ENCODE peak calls at places on chromosomes 2 and 18, in ten cellular contexts. Y, C, M, O, K, S, Z, L, R and X are unnamed samples. For H3K27me3 and H3K4me1, the result is how much of the 10 kb centered on the place peaks cover.

GRCh38 chr2:172380436-172381274 is 46.7 kb upstream of the ITGA6 start:
- DNase-seq in Y (no peak), C (no peak), M (no peak), O (peak), K (no peak), S (no peak), Z (no peak), L (peak), R (no peak), X (no peak)

GRCh38 chr2:134431837-134432437 is 178.1 kb downstream of the MGAT5 start:
- DNase-seq in Y (peak), C (no peak), M (no peak), O (no peak), K (no peak), S (no peak), Z (no peak), L (peak), R (no peak), X (no peak)

GRCh38 chr2:219247678-219248642 is 2.7 kb downstream of the STK16 start:
- DNase-seq in Y (no peak), C (no peak), M (no peak), O (peak), K (no peak), S (peak), Z (peak), L (no peak), R (peak), X (no peak)

GRCh38 chr2:177602611-177603164 is 210.1 kb downstream of the AGPS start:
- DNase-seq in Y (no peak), C (no peak), M (no peak), O (no peak), K (peak), S (no peak), Z (no peak), L (no peak), R (peak), X (no peak)

GRCh38 chr2:215136669-215137328 is 1.6 kb downstream of the ABCA12 start:
- DNase-seq in Y (peak), C (no peak), M (no peak), O (no peak), K (no peak), S (no peak), Z (no peak), L (peak), R (no peak), X (no peak)

GRCh38 chr2:28296904-28297303 is 95.8 kb upstream of the FOSL2 start:
- DNase-seq in Y (peak), C (no peak), M (no peak), O (no peak), K (no peak), S (no peak), Z (no peak), L (peak), R (no peak), X (no peak)

GRCh38 chr2:197057946-197058345 is 131.4 kb upstream of the PGAP1 start:
- DNase-seq in Y (no peak), C (no peak), M (no peak), O (no peak), K (no peak), S (no peak), Z (no peak), L (no peak), R (no peak), X (no peak)

GRCh38 chr2:237542001-237542704 is 24.2 kb upstream of the PRLH start:
- DNase-seq in Y (no peak), C (no peak), M (no peak), O (no peak), K (no peak), S (no peak), Z (no peak), L (no peak), R (no peak), X (no peak)

GRCh38 chr2:216621292-216621691 is 11.9 kb upstream of the IGFBP2 start:
- DNase-seq in Y (no peak), C (no peak), M (no peak), O (no peak), K (no peak), S (no peak), Z (no peak), L (no peak), R (no peak), X (no peak)

GRCh38 chr18:66439207-66439606 is 164.7 kb downstream of the CDH19 start:
- DNase-seq in Y (no peak), C (no peak), M (no peak), O (no peak), K (no peak), S (no peak), Z (no peak), L (no peak), R (no peak), X (no peak)

GRCh38 chr2:127074358-127074757 is 32.6 kb downstream of the BIN1 start:
- DNase-seq in Y (no peak), C (no peak), M (no peak), O (no peak), K (no peak), S (no peak), Z (no peak), L (no peak), R (no peak), X (no peak)

GRCh38 chr2:177622516-177622915 is 229.9 kb downstream of the AGPS start:
- DNase-seq in Y (peak), C (no peak), M (no peak), O (peak), K (no peak), S (no peak), Z (no peak), L (no peak), R (no peak), X (no peak)

GRCh38 chr2:207188601-207189000 is 22.9 kb upstream of the KLF7 start:
- DNase-seq in Y (no peak), C (no peak), M (no peak), O (peak), K (no peak), S (no peak), Z (no peak), L (peak), R (no peak), X (no peak)

GRCh38 chr2:43199492-43200481 is 26.6 kb downstream of the ZFP36L2 start:
- DNase-seq in Y (peak), C (no peak), M (no peak), O (peak), K (peak), S (no peak), Z (no peak), L (peak), R (peak), X (no peak)

GRCh38 chr2:218081063-218081462 is 12.0 kb downstream of the RUFY4 start:
- DNase-seq in Y (no peak), C (no peak), M (no peak), O (no peak), K (no peak), S (no peak), Z (no peak), L (no peak), R (no peak), X (no peak)

GRCh38 chr2:202064206-202064880 is 8.7 kb upstream of the KIAA2012 start:
- DNase-seq in Y (peak), C (no peak), M (no peak), O (no peak), K (no peak), S (no peak), Z (no peak), L (peak), R (peak), X (no peak)

GRCh38 chr2:88538362-88538917 is 85.9 kb upstream of the FOXI3 start:
- DNase-seq in Y (peak), C (no peak), M (no peak), O (no peak), K (no peak), S (no peak), Z (no peak), L (no peak), R (no peak), X (no peak)

GRCh38 chr2:20999906-21000645 is 43.8 kb downstream of the APOB start:
- DNase-seq in Y (no peak), C (no peak), M (no peak), O (no peak), K (no peak), S (no peak), Z (no peak), L (no peak), R (no peak), X (peak)

GRCh38 chr2:45946023-45946422 is 294.5 kb downstream of the PRKCE start:
- DNase-seq in Y (peak), C (no peak), M (no peak), O (no peak), K (no peak), S (no peak), Z (no peak), L (peak), R (no peak), X (no peak)

GRCh38 chr18:12411456-12411855 is 3.7 kb downstream of the PRELID3A start:
- DNase-seq in Y (no peak), C (no peak), M (no peak), O (no peak), K (no peak), S (no peak), Z (no peak), L (no peak), R (no peak), X (no peak)

GRCh38 chr2:153971250-153971649 is 99.5 kb downstream of the GALNT13 start:
- DNase-seq in Y (no peak), C (no peak), M (no peak), O (no peak), K (no peak), S (no peak), Z (no peak), L (peak), R (no peak), X (no peak)

GRCh38 chr2:74552914-74553811 is 579 bp downstream of the LOXL3 start:
- DNase-seq in Y (no peak), C (peak), M (no peak), O (no peak), K (no peak), S (no peak), Z (no peak), L (no peak), R (no peak), X (peak)

GRCh38 chr2:80354858-80355257 is 50.3 kb upstream of the LRRTM1 start:
- DNase-seq in Y (no peak), C (no peak), M (no peak), O (no peak), K (no peak), S (no peak), Z (no peak), L (no peak), R (no peak), X (no peak)

GRCh38 chr2:206176128-206176527 is 16.4 kb downstream of the EEF1B2 start:
- DNase-seq in Y (no peak), C (no peak), M (no peak), O (no peak), K (no peak), S (no peak), Z (no peak), L (peak), R (no peak), X (no peak)

GRCh38 chr2:232365621-232366321 is 12.8 kb upstream of the ALPP start:
- DNase-seq in Y (peak), C (no peak), M (no peak), O (peak), K (no peak), S (no peak), Z (no peak), L (peak), R (peak), X (peak)

GRCh38 chr2:50535971-50536759 is 495.8 kb downstream of the NRXN1 start:
- DNase-seq in Y (no peak), C (no peak), M (no peak), O (no peak), K (no peak), S (no peak), Z (no peak), L (peak), R (peak), X (peak)

GRCh38 chr2:20221169-20221938 is 3.6 kb downstream of the SDC1 start:
- DNase-seq in Y (peak), C (no peak), M (no peak), O (no peak), K (no peak), S (no peak), Z (no peak), L (peak), R (no peak), X (no peak)

GRCh38 chr2:230849633-230850357 is 14.9 kb upstream of the ITM2C start:
- DNase-seq in Y (no peak), C (no peak), M (peak), O (peak), K (peak), S (peak), Z (peak), L (no peak), R (peak), X (no peak)

GRCh38 chr2:24083567-24084385 is 858 bp downstream of the TP53I3 start:
- DNase-seq in Y (peak), C (peak), M (no peak), O (peak), K (peak), S (no peak), Z (no peak), L (peak), R (peak), X (peak)

GRCh38 chr2:7517122-7517487 is 599.9 kb downstream of the RNF144A start:
- DNase-seq in Y (no peak), C (no peak), M (peak), O (no peak), K (no peak), S (no peak), Z (peak), L (no peak), R (peak), X (peak)

GRCh38 chr2:216664593-216665034 is 30.7 kb downstream of the IGFBP5 start:
- DNase-seq in Y (peak), C (no peak), M (no peak), O (no peak), K (no peak), S (no peak), Z (no peak), L (peak), R (peak), X (peak)

GRCh38 chr18:68387246-68387645 is 327.7 kb downstream of the TMX3 start:
- DNase-seq in Y (peak), C (no peak), M (no peak), O (no peak), K (no peak), S (no peak), Z (no peak), L (peak), R (no peak), X (no peak)

GRCh38 chr2:104249666-104250065 is 604.2 kb upstream of the POU3F3 start:
- DNase-seq in Y (no peak), C (no peak), M (no peak), O (no peak), K (no peak), S (no peak), Z (no peak), L (no peak), R (no peak), X (no peak)

GRCh38 chr2:33511141-33511540 is 34.7 kb downstream of the RASGRP3 start:
- DNase-seq in Y (no peak), C (no peak), M (no peak), O (no peak), K (no peak), S (no peak), Z (no peak), L (peak), R (no peak), X (no peak)

GRCh38 chr18:45106331-45106774 is 425.7 kb downstream of the SETBP1 start:
- DNase-seq in Y (no peak), C (no peak), M (peak), O (peak), K (no peak), S (no peak), Z (peak), L (peak), R (peak), X (no peak)

GRCh38 chr2:97716695-97717617 is 3.6 kb downstream of the ZAP70 start:
- DNase-seq in Y (no peak), C (no peak), M (no peak), O (no peak), K (no peak), S (no peak), Z (no peak), L (no peak), R (no peak), X (no peak)

GRCh38 chr18:34970106-34970505 is 71.1 kb upstream of the MAPRE2 start:
- DNase-seq in Y (peak), C (no peak), M (no peak), O (no peak), K (no peak), S (no peak), Z (no peak), L (peak), R (no peak), X (no peak)

GRCh38 chr2:130371723-130372054 is 15.8 kb downstream of the PTPN18 start:
- DNase-seq in Y (no peak), C (no peak), M (no peak), O (peak), K (no peak), S (no peak), Z (no peak), L (no peak), R (no peak), X (no peak)

GRCh38 chr2:238169021-238169707 is 10.4 kb downstream of the ERFE start:
- DNase-seq in Y (peak), C (peak), M (no peak), O (peak), K (no peak), S (no peak), Z (no peak), L (peak), R (no peak), X (no peak)

DNA sequence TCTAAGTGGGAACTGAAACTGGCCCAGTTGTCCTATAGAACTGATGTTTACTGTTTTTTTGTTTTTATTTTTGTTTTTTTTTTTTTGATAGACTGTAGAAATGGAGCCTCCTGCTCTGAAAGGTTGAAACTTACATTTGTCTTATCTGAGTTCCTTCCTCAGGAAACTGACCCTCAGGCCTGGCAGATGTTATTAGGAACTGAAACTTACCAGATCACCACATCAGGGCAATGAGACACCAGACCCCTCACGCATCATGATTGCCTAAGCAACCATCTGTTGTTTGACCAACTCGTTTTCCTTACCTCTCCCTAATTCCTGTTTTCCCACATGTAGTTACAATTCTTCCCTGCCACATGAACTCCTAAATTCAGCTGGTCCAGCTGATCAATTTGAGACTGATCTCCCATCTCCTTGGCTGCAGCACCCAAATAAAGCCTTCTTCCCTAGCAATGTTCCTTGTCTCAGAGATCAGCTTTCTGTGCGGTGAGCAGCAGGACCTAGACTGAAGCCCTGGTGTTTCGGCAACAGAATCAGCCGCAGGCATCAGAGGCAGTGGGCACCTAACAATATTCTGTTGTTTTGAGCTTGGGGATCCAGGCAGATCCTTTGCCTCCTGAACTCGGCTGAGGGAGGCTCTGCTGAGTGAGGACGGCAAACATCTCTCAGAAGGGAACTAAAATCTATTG is 96.8 kb downstream of the MSH2 start:
- DNase-seq in Y (no peak), C (no peak), M (no peak), O (no peak), K (no peak), S (no peak), Z (no peak), L (no peak), R (no peak), X (no peak)
- H3K4me3 ChIP-seq in Y (no peak), C (no peak), M (no peak), O (no peak), K (no peak), S (no peak), Z (no peak), L (no peak), R (no peak), X (no peak)

GRCh38 chr2:26175716-26176615 is 3.1 kb downstream of the GAREM2 start:
- DNase-seq in Y (no peak), C (no peak), M (no peak), O (no peak), K (no peak), S (no peak), Z (no peak), L (no peak), R (no peak), X (peak)
- H3K27me3 ChIP-seq in Y (under half), C (under half), M (under half), O (under half), K (under half), S (under half), Z (under half), L (under half), R (under half), X (under half)

GRCh38 chr2:199811360-199811759 is 39.6 kb downstream of the FTCDNL1 start:
- DNase-seq in Y (peak), C (no peak), M (no peak), O (no peak), K (no peak), S (no peak), Z (no peak), L (no peak), R (no peak), X (no peak)

GRCh38 chr2:199818754-199819153 is 32.2 kb downstream of the FTCDNL1 start:
- DNase-seq in Y (no peak), C (no peak), M (no peak), O (no peak), K (no peak), S (no peak), Z (no peak), L (no peak), R (no peak), X (no peak)

GRCh38 chr2:199814084-199814844 is 36.7 kb downstream of the FTCDNL1 start:
- DNase-seq in Y (no peak), C (no peak), M (no peak), O (no peak), K (no peak), S (no peak), Z (no peak), L (no peak), R (peak), X (no peak)

GRCh38 chr2:199818001-199818400 is 33.0 kb downstream of the FTCDNL1 start:
- DNase-seq in Y (no peak), C (no peak), M (no peak), O (no peak), K (no peak), S (no peak), Z (no peak), L (no peak), R (no peak), X (no peak)

GRCh38 chr2:199814845-199815211 is 36.2 kb downstream of the FTCDNL1 start:
- DNase-seq in Y (no peak), C (no peak), M (no peak), O (no peak), K (no peak), S (no peak), Z (no peak), L (no peak), R (no peak), X (no peak)
- H3K4me1 ChIP-seq in Y (under half), C (under half), M (under half), O (under half), K (under half), S (under half), Z (under half), L (under half), R (under half), X (under half)

DNA sequence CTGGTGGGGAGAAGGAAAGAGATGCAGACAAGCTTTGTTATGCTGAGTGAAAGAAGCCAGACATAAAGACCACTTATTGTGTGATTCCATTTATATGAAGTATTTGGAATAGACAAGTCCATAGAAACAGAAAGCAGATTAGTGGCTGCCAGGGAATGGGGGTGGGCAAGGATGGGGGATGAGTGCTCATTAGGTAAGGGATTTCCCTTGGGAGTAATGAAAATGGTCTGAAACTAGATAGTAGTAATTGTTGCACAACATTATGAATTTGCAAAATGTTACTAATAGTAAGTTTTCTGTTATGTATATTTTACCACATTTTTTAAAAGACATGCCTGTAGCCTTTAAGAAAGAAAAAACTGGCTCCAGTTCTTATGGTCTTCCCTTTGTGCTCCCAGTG is 154.9 kb downstream of the LNPK start:
- DNase-seq in Y (no peak), C (no peak), M (no peak), O (no peak), K (no peak), S (no peak), Z (no peak), L (no peak), R (no peak), X (no peak)
- H3K4me3 ChIP-seq in Y (no peak), C (no peak), M (no peak), O (no peak), K (no peak), S (no peak), Z (no peak), L (no peak), R (no peak), X (no peak)

DNA sequence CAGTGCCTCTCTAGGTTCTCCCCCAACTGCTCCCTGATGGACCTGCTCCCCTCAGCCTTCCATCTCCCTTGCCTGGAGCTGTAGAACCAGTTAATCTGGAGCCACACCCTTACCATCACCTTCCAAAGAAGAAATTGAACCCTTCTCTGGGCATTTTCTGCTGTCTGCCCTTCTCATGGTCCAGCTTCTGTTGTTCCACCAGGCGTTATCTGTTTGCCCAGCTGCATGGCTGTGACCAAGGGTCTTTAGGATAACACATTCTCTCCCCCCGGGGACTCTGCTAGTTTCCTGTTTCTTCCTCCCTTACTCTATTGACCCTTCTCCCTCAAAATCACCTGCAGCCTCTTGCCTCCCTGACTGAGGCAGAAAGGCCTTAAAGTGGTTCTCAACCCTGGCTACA is 3.2 kb upstream of the ANKRD53 start:
- DNase-seq in Y (no peak), C (no peak), M (no peak), O (no peak), K (no peak), S (no peak), Z (no peak), L (no peak), R (no peak), X (no peak)
- H3K27me3 ChIP-seq in Y (under half), C (under half), M (under half), O (under half), K (under half), S (under half), Z (under half), L (under half), R (under half), X (under half)